ENCODE peak calls at places on chromosomes 4 and X, in eight cellular contexts. C is C1 segment of cervical spinal cord, V is HS-5, N is activated T-helper 1 cell treated with Interleukin-2 at 50 U/mL for 16 hours, W is mesendoderm, P is GM12878, J is NCI-H1930, E is tibial artery. Y is an unnamed sample.

GRCh38 chrX:120839506-120839905 is 36.2 kb downstream of the CT47B1 start:
- DNase-seq in W (no peak), N (no peak), J (no peak), V (no peak), E (no peak), C (no peak), P (no peak), Y (no peak)

GRCh38 chrX:107678957-107679740 is 50.8 kb downstream of the PRPS1 start:
- DNase-seq in W (no peak), C (no peak), P (no peak), E (peak), V (no peak), J (no peak), N (peak), Y (peak)

GRCh38 chr4:139278956-139279722 is 886 bp downstream of the MGARP start:
- DNase-seq in N (no peak), W (peak), P (no peak), E (no peak), C (no peak), V (no peak), J (no peak), Y (no peak)

GRCh38 chr4:52343595-52343994 is 292.5 kb downstream of the SPATA18 start:
- DNase-seq in V (no peak), C (no peak), J (no peak), W (no peak), E (no peak), P (no peak), N (no peak), Y (no peak)

GRCh38 chrX:124212622-124213021 is 119.8 kb upstream of the TEX13D start:
- DNase-seq in J (no peak), W (no peak), C (no peak), E (no peak), V (no peak), P (no peak), N (no peak), Y (no peak)

GRCh38 chr4:73187325-73187724 is 71.3 kb downstream of the ANKRD17 start:
- DNase-seq in W (peak), N (no peak), E (no peak), J (no peak), C (no peak), V (peak), P (no peak), Y (no peak)

GRCh38 chrX:16610121-16610565 is 39.8 kb upstream of the S100G start:
- DNase-seq in N (no peak), C (no peak), J (no peak), P (no peak), E (no peak), W (no peak), V (peak), Y (no peak)

GRCh38 chrX:49063715-49064114 is 4.9 kb downstream of the CCDC120 start:
- DNase-seq in N (no peak), W (no peak), P (no peak), V (no peak), C (no peak), E (no peak), J (no peak), Y (no peak)

GRCh38 chr4:109389367-109390118 is 44.1 kb upstream of the SEC24B start:
- DNase-seq in J (no peak), E (no peak), W (peak), C (no peak), V (no peak), P (peak), N (no peak), Y (no peak)